ENCODE peak calls at places on chromosomes 3 and 15, in nine cellular contexts. E is CD8-positive, alpha-beta T cell; C is AG10803; K is NCI-H1092; S is stimulated activated CD4-positive, alpha-beta T cell treated with anti-CD3 and anti-CD28 coated beads, Interleukin-4, amount 100 ng/mL, for 24 hours; V is heart right ventricle; M is vagina; U is NCI-H446; Y is kidney tubule cell. X is an unnamed sample.

GRCh38 chr15:90184119-90184785 is 16.9 kb upstream of the SEMA4B start:
- DNase-seq in Y (peak), K (no peak), M (peak), C (peak), V (peak), E (no peak), S (peak), U (no peak), X (peak)

GRCh38 chr3:68306571-68306970 is 625.8 kb downstream of the TAFA4 start:
- DNase-seq in C (no peak), K (no peak), E (no peak), M (no peak), U (no peak), V (no peak), Y (peak), S (no peak), X (no peak)

GRCh38 chr3:50648297-50648696 is 26.4 kb upstream of the DOCK3 start:
- DNase-seq in C (no peak), U (no peak), Y (no peak), V (no peak), K (no peak), S (no peak), E (no peak), M (no peak), X (no peak)

GRCh38 chr3:176399193-176399592 is 798.1 kb downstream of the TBL1XR1 start:
- DNase-seq in V (no peak), U (no peak), E (no peak), Y (no peak), S (no peak), M (no peak), C (no peak), K (no peak), X (no peak)

GRCh38 chr15:71753346-71753745 is 57.0 kb upstream of the NR2E3 start:
- DNase-seq in S (no peak), C (peak), U (no peak), Y (peak), M (no peak), V (no peak), K (no peak), E (no peak), X (no peak)

GRCh38 chr15:58985443-58985842 is 2.0 kb upstream of the RNF111 start:
- DNase-seq in S (no peak), Y (no peak), E (no peak), K (no peak), M (no peak), U (no peak), C (peak), V (no peak), X (peak)

GRCh38 chr15:88262064-88262463 is 5.5 kb upstream of the NTRK3 start:
- DNase-seq in V (no peak), U (no peak), E (no peak), Y (peak), M (no peak), S (no peak), C (no peak), K (no peak), X (no peak)

GRCh38 chr15:100592898-100593297 is 9.1 kb downstream of the LINS1 start:
- DNase-seq in S (no peak), C (no peak), V (no peak), K (no peak), Y (no peak), M (no peak), E (no peak), U (no peak), X (no peak)

GRCh38 chr3:49024449-49024848 is 2.5 kb downstream of the NDUFAF3 start:
- DNase-seq in M (no peak), S (no peak), C (no peak), V (no peak), U (no peak), K (no peak), E (no peak), Y (no peak), X (no peak)

GRCh38 chr15:26191216-26191615 is 328.1 kb upstream of the ATP10A start:
- DNase-seq in C (no peak), S (no peak), V (no peak), K (no peak), E (no peak), M (no peak), Y (peak), U (no peak), X (no peak)

GRCh38 chr3:12178091-12178820 is 19.5 kb upstream of the TIMP4 start:
- DNase-seq in E (no peak), K (no peak), M (no peak), Y (peak), V (peak), S (no peak), U (no peak), C (peak), X (peak)

GRCh38 chr15:24955549-24955929 is 752 bp downstream of the SNRPN start:
- DNase-seq in C (no peak), U (no peak), S (peak), E (peak), Y (no peak), V (peak), M (peak), K (no peak), X (no peak)

GRCh38 chr3:62101488-62101887 is 271.9 kb downstream of the FEZF2 start:
- DNase-seq in Y (no peak), M (no peak), K (no peak), U (no peak), C (peak), V (no peak), E (no peak), S (no peak), X (peak)

GRCh38 chr3:195238626-195239118 is 32.3 kb downstream of the XXYLT1 start:
- DNase-seq in E (no peak), V (no peak), K (no peak), C (peak), M (peak), Y (no peak), U (no peak), S (no peak), X (peak)

GRCh38 chr15:40338041-40338657 is 2.6 kb downstream of the CCDC9B start:
- DNase-seq in U (peak), S (peak), V (peak), E (peak), K (peak), M (no peak), Y (peak), C (peak), X (peak)

GRCh38 chr3:28916713-28917499 is 364.0 kb upstream of the RBMS3 start:
- DNase-seq in E (no peak), Y (peak), C (peak), U (peak), V (peak), K (no peak), M (no peak), S (no peak), X (peak)

GRCh38 chr3:131091768-131092167 is 65.1 kb downstream of the NEK11 start:
- DNase-seq in S (no peak), V (no peak), K (no peak), E (no peak), U (no peak), Y (no peak), M (no peak), C (peak), X (no peak)

GRCh38 chr15:82538961-82539689 is 1.1 kb downstream of the RPS17 start:
- DNase-seq in M (peak), V (no peak), E (no peak), U (no peak), S (peak), C (no peak), Y (peak), K (no peak), X (no peak)

GRCh38 chr3:171615281-171615680 is 155.1 kb upstream of the TNIK start:
- DNase-seq in V (no peak), Y (no peak), M (no peak), E (no peak), S (no peak), C (no peak), K (no peak), U (no peak), X (no peak)

GRCh38 chr3:186406669-186407635 is 44.9 kb upstream of the DGKG start:
- DNase-seq in U (peak), S (no peak), C (no peak), M (no peak), V (peak), E (no peak), Y (no peak), K (no peak), X (peak)